ENCODE peak calls at places on chromosomes 1 and 21, in four cellular contexts. S is suprapubic skin, M is sigmoid colon, J is breast epithelium. B is an unnamed sample.
A peak's percentile ranks its signal among the peaks of the same experiment; 100 is the strongest.

GRCh38 chr21:45723049-45723958 is 79.8 kb downstream of the PCBP3 start:
- DNase-seq in M (no peak), S (no peak), J (no peak), B (no peak)

GRCh38 chr1:89279011-89279466 is 6.4 kb upstream of the GBP5 start:
- DNase-seq in J (no peak), S (no peak), M (no peak), B (no peak)

GRCh38 chr1:46284597-46285564 is 18.5 kb downstream of the LRRC41 start:
- DNase-seq in M (no peak), S (no peak), J (no peak), B (no peak)

GRCh38 chr21:33761104-33762036 is 119.1 kb downstream of the ITSN1 start:
- DNase-seq in J (no peak), M (no peak), S (no peak), B (no peak)

GRCh38 chr1:100300691-100301090 is 34.7 kb downstream of the RTCA start:
- DNase-seq in S (no peak), M (no peak), J (no peak), B (no peak)

GRCh38 chr1:8562881-8563865 is 245.3 kb downstream of the SLC45A1 start:
- DNase-seq in S (no peak), M (no peak), J (no peak), B (no peak)

GRCh38 chr1:154794608-154795007 is 75.5 kb downstream of the KCNN3 start:
- DNase-seq in M (no peak), J (no peak), S (no peak), B (no peak)

GRCh38 chr1:3789421-3790300 is 6.6 kb downstream of the LRRC47 start:
- DNase-seq in M (no peak), S (no peak), J (no peak), B (no peak)

GRCh38 chr1:193303849-193304248 is 117.4 kb upstream of the B3GALT2 start:
- DNase-seq in J (no peak), M (no peak), S (no peak), B (no peak)

GRCh38 chr21:45596704-45597318 is 46.7 kb upstream of the PCBP3 start:
- DNase-seq in S (peak; percentile 70), M (peak; percentile 85), J (peak; percentile 38), B (peak; percentile 82)

GRCh38 chr1:228082975-228083870 is 715 bp downstream of the ARF1 start:
- DNase-seq in J (no peak), M (peak; percentile 87), S (peak; percentile 84), B (peak; percentile 59)

GRCh38 chr1:228087771-228088251 is 5.3 kb downstream of the ARF1 start:
- DNase-seq in S (no peak), M (peak; percentile 58), J (peak; percentile 42), B (peak; percentile 9)

GRCh38 chr21:37032877-37033471 is 26.5 kb downstream of the RIPPLY3 start:
- DNase-seq in M (peak; percentile 71), J (no peak), S (no peak), B (no peak)

GRCh38 chr1:203537806-203538464 is 44.0 kb downstream of the OPTC start:
- DNase-seq in M (no peak), S (no peak), J (no peak), B (no peak)

DNA sequence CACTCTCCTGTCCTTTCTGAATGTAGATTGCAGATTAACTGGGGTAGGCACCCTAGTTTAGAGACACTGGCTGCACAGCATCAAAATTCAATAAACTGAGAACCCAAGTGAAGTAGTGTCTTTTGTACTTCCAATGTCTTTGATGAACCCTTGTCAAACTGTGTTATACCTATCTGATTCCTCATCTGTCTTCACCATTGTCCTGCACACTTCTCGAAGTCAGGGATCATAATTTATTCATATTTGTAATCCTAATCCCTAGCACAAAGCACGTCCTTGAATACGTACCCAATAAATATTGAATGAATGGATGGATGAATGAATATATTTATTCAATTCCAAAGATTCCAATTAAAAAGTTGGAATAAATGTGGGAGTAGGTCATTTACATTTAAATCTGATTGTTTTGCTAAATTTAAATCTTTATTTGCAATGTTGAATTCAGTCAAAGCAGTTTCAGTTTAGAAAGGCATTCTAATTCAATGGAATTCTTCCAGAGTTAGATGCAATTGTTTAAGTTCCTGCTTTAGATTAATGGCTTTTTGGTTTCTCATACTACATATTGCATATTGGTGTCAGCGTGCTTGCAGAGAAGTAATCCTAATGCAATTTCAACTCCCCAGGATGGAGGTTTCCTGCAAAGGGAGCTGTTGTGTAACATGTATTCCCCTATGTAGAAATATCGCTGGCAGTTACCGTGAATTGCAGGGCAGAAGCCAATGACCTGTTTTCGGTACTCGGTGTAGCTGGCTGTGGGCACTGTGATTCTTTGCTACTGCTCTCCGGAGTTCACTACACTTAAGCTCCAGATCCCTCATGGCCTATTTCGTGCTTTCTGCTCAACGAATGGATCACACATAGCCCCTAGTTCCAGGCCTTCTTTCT is 256.4 kb upstream of the PTBP2 start:
- DNase-seq in M (no peak), S (no peak), J (no peak), B (no peak)
- TF ChIP-seq POLR2AphosphoS5 in M (no peak), S (no peak), J (no peak), B (no peak)

GRCh38 chr1:156310962-156311361 is 11.9 kb upstream of the VHLL start:
- DNase-seq in M (peak; percentile 48), S (peak; percentile 49), J (no peak), B (no peak)
- TF ChIP-seq POLR2AphosphoS5 in M (no peak), S (no peak), J (no peak), B (no peak)

GRCh38 chr1:81050390-81050789 is 750.3 kb upstream of the ADGRL2 start:
- DNase-seq in M (no peak), S (no peak), J (no peak), B (no peak)

GRCh38 chr1:81052162-81052561 is 748.6 kb upstream of the ADGRL2 start:
- DNase-seq in J (no peak), M (no peak), S (no peak), B (no peak)

DNA sequence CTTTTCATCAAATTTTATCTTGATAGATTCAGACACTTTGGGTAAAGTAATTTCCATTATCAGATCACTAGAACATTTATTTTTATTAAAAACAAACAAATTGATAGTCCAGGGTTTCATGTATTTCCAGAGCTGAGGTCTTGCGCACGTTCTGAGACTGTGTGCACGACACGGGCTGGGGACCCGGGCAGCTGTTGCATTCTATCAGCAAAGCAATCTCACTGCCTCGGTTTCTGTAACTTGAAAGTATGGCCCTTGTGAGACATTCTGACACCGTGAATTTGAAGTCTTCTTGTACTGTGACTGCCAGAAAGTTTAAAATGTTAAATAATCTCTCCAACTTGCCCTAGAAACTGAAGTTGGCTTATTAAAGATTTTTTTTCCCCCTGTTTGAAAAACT is 746.9 kb upstream of the ADGRL2 start:
- DNase-seq in M (no peak), J (no peak), S (no peak), B (no peak)
- TF ChIP-seq POLR2AphosphoS5 in M (no peak), J (no peak), S (no peak), B (no peak)

GRCh38 chr1:113976609-113977278 is 2.5 kb upstream of the OLFML3 start:
- DNase-seq in S (no peak), J (no peak), M (no peak), B (no peak)

GRCh38 chr1:113980120-113980519 is 846 bp downstream of the OLFML3 start:
- DNase-seq in M (peak; percentile 91), J (no peak), S (no peak), B (peak; percentile 41)

GRCh38 chr1:113981962-113982931 is 3.0 kb downstream of the OLFML3 start:
- DNase-seq in M (peak; percentile 93), S (peak; percentile 80), J (no peak), B (peak; percentile 53)

GRCh38 chr1:113975211-113975895 is 3.9 kb upstream of the OLFML3 start:
- DNase-seq in J (no peak), M (no peak), S (no peak), B (no peak)

DNA sequence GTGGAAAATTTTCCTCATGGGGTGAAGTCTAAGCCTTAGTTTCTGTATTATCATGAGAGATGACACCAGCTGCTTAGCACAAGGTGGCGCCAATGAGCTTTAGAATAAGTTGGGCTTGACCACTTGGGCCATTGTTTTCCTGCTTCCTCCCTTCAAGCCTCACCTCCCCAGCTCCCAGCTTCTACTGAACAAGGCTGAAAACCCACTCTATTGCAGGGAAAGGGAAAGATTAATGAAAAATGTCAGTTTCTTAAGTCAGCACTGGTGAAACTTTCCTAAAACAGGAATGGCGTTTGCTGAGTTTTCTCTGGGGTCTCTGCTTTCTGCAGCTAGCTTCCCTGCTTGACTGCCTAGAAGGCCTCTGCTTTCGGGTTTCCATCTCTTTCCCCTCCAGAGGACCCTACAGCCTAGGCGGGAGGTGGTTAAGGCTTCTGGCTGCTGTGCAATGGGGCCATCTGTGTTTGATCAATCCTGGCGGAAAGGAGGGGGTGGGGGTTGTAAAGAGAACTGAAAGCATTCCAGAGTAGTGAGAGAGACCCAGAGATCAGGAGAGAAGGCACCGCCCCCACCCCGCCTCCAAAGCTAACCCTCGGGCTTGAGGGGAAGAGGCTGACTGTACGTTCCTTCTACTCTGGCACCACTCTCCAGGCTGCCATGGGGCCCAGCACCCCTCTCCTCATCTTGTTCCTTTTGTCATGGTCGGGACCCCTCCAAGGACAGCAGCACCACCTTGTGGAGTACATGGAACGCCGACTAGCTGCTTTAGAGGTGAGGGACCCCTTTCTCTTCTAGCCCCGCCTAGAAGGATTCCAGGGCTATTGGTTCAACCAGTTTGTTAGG is at the start of gene OLFML3:
- DNase-seq in S (peak; percentile 87), M (peak; percentile 96), J (peak; percentile 70), B (peak; percentile 85)
- TF ChIP-seq POLR2AphosphoS5 in S (no peak), M (peak; percentile 93), J (peak; percentile 40), B (peak; percentile 71)